ENCODE peak calls at places on chromosomes 5 and 9, in four cellular contexts. H is H1, T is HCT116, R is HepG2. X is an unnamed sample.

GRCh38 chr9:114001794-114002261 is 76.3 kb downstream of the AMBP start:
- DNase-seq in H (no peak), T (no peak), R (no peak), X (no peak)

GRCh38 chr9:135898634-135899407 is 8.5 kb downstream of the CAMSAP1 start:
- DNase-seq in H (no peak), T (no peak), R (no peak), X (no peak)

GRCh38 chr9:11992866-11993265 is 700.3 kb upstream of the TYRP1 start:
- DNase-seq in H (no peak), T (no peak), R (no peak), X (no peak)

GRCh38 chr9:115296831-115297565 is 179.0 kb upstream of the TNC start:
- DNase-seq in H (no peak), T (no peak), R (no peak), X (no peak)

GRCh38 chr5:163504091-163504931 is 1.1 kb upstream of the MAT2B start:
- DNase-seq in H (no peak), T (no peak), R (peak), X (peak)

GRCh38 chr9:131744171-131744714 is 4.4 kb upstream of the RAPGEF1 start:
- DNase-seq in H (no peak), T (no peak), R (peak), X (no peak)

GRCh38 chr9:125472926-125473701 is 211.5 kb downstream of the GAPVD1 start:
- DNase-seq in H (no peak), T (no peak), R (peak), X (peak)

GRCh38 chr5:74641778-74642542 is 1.4 kb upstream of the ENC1 start:
- DNase-seq in H (peak), T (peak), R (peak), X (peak)

GRCh38 chr5:41508696-41509398 is 1.6 kb downstream of the PLCXD3 start:
- DNase-seq in H (no peak), T (no peak), R (no peak), X (no peak)

GRCh38 chr9:126326228-126327015 is at the start of gene MVB12B:
- DNase-seq in H (no peak), T (no peak), R (no peak), X (peak)

GRCh38 chr9:5587024-5587423 is 41.9 kb upstream of the RIC1 start:
- DNase-seq in H (no peak), T (no peak), R (no peak), X (no peak)

GRCh38 chr5:107670028-107670926 is 460 bp downstream of the EFNA5 start:
- DNase-seq in H (peak), T (no peak), R (no peak), X (no peak)

GRCh38 chr9:127903557-127904475 is 4.4 kb upstream of the ST6GALNAC6 start:
- DNase-seq in H (peak), T (no peak), R (peak), X (peak)

GRCh38 chr9:16544842-16545241 is 325.6 kb downstream of the BNC2 start:
- DNase-seq in H (no peak), T (no peak), R (no peak), X (no peak)

GRCh38 chr5:144042157-144042556 is 128.3 kb downstream of the YIPF5 start:
- DNase-seq in H (no peak), T (no peak), R (no peak), X (no peak)

GRCh38 chr9:15696979-15697378 is 144.1 kb downstream of the CCDC171 start:
- DNase-seq in H (no peak), T (no peak), R (no peak), X (no peak)

GRCh38 chr5:125117556-125117955 is 371.1 kb upstream of the ZNF608 start:
- DNase-seq in H (no peak), T (no peak), R (no peak), X (no peak)

GRCh38 chr5:137442660-137443059 is 56.5 kb downstream of the SPOCK1 start:
- DNase-seq in H (no peak), T (no peak), R (no peak), X (no peak)

GRCh38 chr9:109843651-109844050 is 63.7 kb downstream of the PALM2AKAP2 start:
- DNase-seq in H (no peak), T (no peak), R (no peak), X (no peak)

GRCh38 chr5:137220523-137220927 is 278.6 kb downstream of the SPOCK1 start:
- DNase-seq in H (no peak), T (peak), R (peak), X (peak)

GRCh38 chr5:150540615-150541396 is 32.9 kb downstream of the NDST1 start:
- DNase-seq in H (no peak), T (no peak), R (peak), X (no peak)

GRCh38 chr5:159933531-159934485 is 17.5 kb downstream of the ADRA1B start:
- DNase-seq in H (no peak), T (no peak), R (no peak), X (no peak)

GRCh38 chr5:137621861-137622823 is 113.7 kb downstream of the KLHL3 start:
- DNase-seq in H (no peak), T (no peak), R (no peak), X (no peak)

GRCh38 chr5:124182133-124182532 is 564.3 kb downstream of the ZNF608 start:
- DNase-seq in H (no peak), T (no peak), R (no peak), X (no peak)

GRCh38 chr9:129436751-129437625 is 183.9 kb downstream of the C9orf50 start:
- DNase-seq in H (no peak), T (no peak), R (no peak), X (peak)

GRCh38 chr5:139708877-139709586 is 60.9 kb downstream of the CXXC5 start:
- DNase-seq in H (no peak), T (no peak), R (peak), X (peak)

GRCh38 chr5:93249651-93250289 is 331.2 kb downstream of the NR2F1-AS1 start:
- DNase-seq in H (no peak), T (peak), R (no peak), X (no peak)

GRCh38 chr5:5298068-5298633 is 124.3 kb upstream of the ICE1 start:
- DNase-seq in H (no peak), T (no peak), R (peak), X (no peak)

GRCh38 chr5:21802869-21803490 is 1050.2 kb downstream of the CDH12 start:
- DNase-seq in H (no peak), T (no peak), R (peak), X (no peak)

GRCh38 chr9:127188396-127188795 is 66.0 kb upstream of the ANGPTL2 start:
- DNase-seq in H (no peak), T (no peak), R (no peak), X (no peak)

GRCh38 chr9:109802491-109802890 is 22.5 kb downstream of the PALM2AKAP2 start:
- DNase-seq in H (no peak), T (no peak), R (no peak), X (no peak)

GRCh38 chr5:151577566-151577965 is 13.6 kb downstream of the FAT2 start:
- DNase-seq in H (no peak), T (no peak), R (no peak), X (no peak)

GRCh38 chr5:127804886-127805426 is 101.8 kb downstream of the CCDC192 start:
- DNase-seq in H (no peak), T (no peak), R (no peak), X (no peak)
- TF ChIP-seq FOSL1 in H (no peak), T (no peak), R (no peak), X (no peak)

DNA sequence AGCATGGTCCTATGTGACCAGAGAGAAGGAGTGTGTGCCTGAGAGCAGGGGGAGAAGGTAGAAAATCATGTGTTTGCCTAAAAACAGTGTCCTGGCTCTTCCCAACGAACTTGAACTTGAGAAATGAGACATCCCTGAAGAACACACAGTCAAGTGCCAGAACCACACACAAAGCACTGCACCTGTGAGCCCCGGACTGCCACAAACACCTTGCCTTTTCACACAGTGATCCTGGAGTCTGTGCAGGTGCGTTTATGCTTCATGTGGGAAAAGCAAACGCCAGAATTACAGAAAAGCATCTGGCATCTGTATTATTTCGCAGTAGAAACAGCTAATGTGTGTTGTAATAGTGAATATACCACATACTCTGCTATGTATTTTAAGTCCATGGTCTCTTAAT is 9.3 kb downstream of the CTNND2 start:
- DNase-seq in H (no peak), T (no peak), R (no peak), X (no peak)
- TF ChIP-seq FOSL1 in H (no peak), T (no peak), R (no peak), X (no peak)

DNA sequence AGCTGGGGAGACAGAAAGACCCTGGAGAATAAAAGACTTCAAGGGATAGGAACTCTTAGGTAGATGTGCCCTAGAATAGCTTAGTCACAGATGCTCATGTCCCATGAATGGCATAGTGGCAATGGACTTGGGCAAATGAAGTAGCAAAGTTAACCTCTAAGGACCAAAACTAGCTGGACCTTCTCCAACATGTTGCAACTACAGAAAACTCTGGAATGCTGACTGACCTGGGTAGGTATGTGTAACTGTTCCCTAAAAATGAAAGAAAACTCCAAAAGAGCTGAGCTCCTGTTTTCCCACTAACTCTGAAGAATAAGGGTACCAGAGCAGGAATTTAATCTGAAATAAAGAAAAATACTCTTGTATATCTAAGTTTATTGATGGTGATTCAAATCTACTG is 12.5 kb upstream of the LPAR1 start:
- DNase-seq in H (no peak), T (no peak), R (no peak), X (no peak)
- TF ChIP-seq FOSL1 in H (no peak), T (no peak), R (no peak), X (no peak)

GRCh38 chr9:107732781-107733529 is 243.4 kb upstream of the KLF4 start:
- DNase-seq in H (no peak), T (no peak), R (no peak), X (no peak)
- TF ChIP-seq FOSL1 in H (no peak), T (no peak), R (no peak), X (no peak)

GRCh38 chr9:278651-279050 is 64.0 kb downstream of the DOCK8 start:
- DNase-seq in H (no peak), T (no peak), R (no peak), X (no peak)

GRCh38 chr9:281753-282645 is 67.3 kb downstream of the DOCK8 start:
- DNase-seq in H (no peak), T (no peak), R (no peak), X (no peak)

GRCh38 chr9:274101-274500 is 59.4 kb downstream of the DOCK8 start:
- DNase-seq in H (no peak), T (no peak), R (no peak), X (no peak)

GRCh38 chr9:279674-280073 is 65.0 kb downstream of the DOCK8 start:
- DNase-seq in H (no peak), T (no peak), R (no peak), X (no peak)

GRCh38 chr9:277595-278330 is 63.1 kb downstream of the DOCK8 start:
- DNase-seq in H (no peak), T (no peak), R (no peak), X (no peak)
- TF ChIP-seq FOSL1 in H (no peak), T (no peak), R (no peak), X (no peak)

GRCh38 chr5:174872271-174872670 is 147.9 kb downstream of the MSX2 start:
- DNase-seq in H (no peak), T (no peak), R (no peak), X (no peak)
- TF ChIP-seq FOSL1 in H (no peak), T (no peak), R (no peak), X (no peak)

GRCh38 chr9:74173284-74173683 is 323.9 kb upstream of the RORB start:
- DNase-seq in H (no peak), T (no peak), R (no peak), X (no peak)

DNA sequence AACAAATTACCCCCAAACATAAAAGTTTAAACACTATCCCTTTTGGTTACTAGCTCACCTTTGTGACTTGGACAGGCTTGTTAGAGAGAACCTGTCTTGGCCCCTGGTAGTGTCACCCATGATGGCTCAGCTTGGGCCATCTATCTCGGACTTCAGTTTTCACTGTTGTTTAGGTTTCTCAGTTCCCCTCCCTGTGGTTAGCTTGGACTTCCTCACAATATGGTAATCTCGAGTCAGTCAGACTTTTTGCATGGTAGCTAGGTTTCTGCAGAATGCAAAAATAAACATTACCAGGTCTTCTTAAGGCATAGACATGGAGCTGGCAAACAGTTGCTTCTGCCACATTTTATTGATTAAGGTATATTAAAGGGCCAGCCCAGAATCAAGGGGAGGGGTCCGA is 324.3 kb upstream of the RORB start:
- DNase-seq in H (no peak), T (no peak), R (no peak), X (no peak)
- TF ChIP-seq FOSL1 in H (no peak), T (no peak), R (no peak), X (no peak)

GRCh38 chr9:78973906-78974305 is 597.9 kb upstream of the TLE4 start:
- DNase-seq in H (no peak), T (no peak), R (no peak), X (no peak)

GRCh38 chr9:78970375-78970774 is 601.4 kb upstream of the TLE4 start:
- DNase-seq in H (no peak), T (no peak), R (no peak), X (no peak)

GRCh38 chr9:78971505-78971904 is 600.3 kb upstream of the TLE4 start:
- DNase-seq in H (no peak), T (no peak), R (no peak), X (no peak)

GRCh38 chr9:78967557-78968212 is 604.1 kb upstream of the TLE4 start:
- DNase-seq in H (no peak), T (no peak), R (peak), X (no peak)

GRCh38 chr9:78972303-78973002 is 599.3 kb upstream of the TLE4 start:
- DNase-seq in H (no peak), T (no peak), R (no peak), X (no peak)
- TF ChIP-seq FOSL1 in H (no peak), T (no peak), R (no peak), X (no peak)

X was measured in K562.